ENCODE peak calls at places on chromosomes 1 and 21, in six cellular contexts. One of them, this sample, is unnamed. For H3K9me3 and H3K4me1, the result is how much of the 10 kb centered on the place peaks cover.

GRCh38 chr1:164767257-164768044 is 208.5 kb downstream of the PBX1 start:
- DNase-seq in A549: peak
- DNase-seq in lower lobe of right lung: no peak
- DNase-seq in cardiac muscle cell: peak
- DNase-seq in naive thymus-derived CD4-positive, alpha-beta T cell: no peak
- DNase-seq in hepatocyte: no peak
- DNase-seq in this sample: no peak

GRCh38 chr1:44323952-44324351 is 31.1 kb downstream of the ERI3 start:
- DNase-seq in naive thymus-derived CD4-positive, alpha-beta T cell: no peak
- DNase-seq in A549: no peak
- DNase-seq in hepatocyte: no peak
- DNase-seq in lower lobe of right lung: no peak
- DNase-seq in cardiac muscle cell: no peak
- DNase-seq in this sample: no peak

GRCh38 chr1:110153407-110153950 is 3.2 kb downstream of the SLC6A17 start:
- DNase-seq in cardiac muscle cell: no peak
- DNase-seq in A549: no peak
- DNase-seq in lower lobe of right lung: no peak
- DNase-seq in naive thymus-derived CD4-positive, alpha-beta T cell: no peak
- DNase-seq in hepatocyte: no peak
- DNase-seq in this sample: no peak

GRCh38 chr1:102593276-102593675 is 515.0 kb downstream of the COL11A1 start:
- DNase-seq in A549: no peak
- DNase-seq in naive thymus-derived CD4-positive, alpha-beta T cell: no peak
- DNase-seq in cardiac muscle cell: no peak
- DNase-seq in lower lobe of right lung: no peak
- DNase-seq in hepatocyte: no peak
- DNase-seq in this sample: no peak

GRCh38 chr1:101797722-101798121 is 199.0 kb downstream of the OLFM3 start:
- DNase-seq in lower lobe of right lung: no peak
- DNase-seq in A549: no peak
- DNase-seq in naive thymus-derived CD4-positive, alpha-beta T cell: no peak
- DNase-seq in cardiac muscle cell: no peak
- DNase-seq in hepatocyte: no peak
- DNase-seq in this sample: no peak

GRCh38 chr1:20165522-20165951 is 20.4 kb upstream of the UBXN10 start:
- DNase-seq in A549: peak
- DNase-seq in naive thymus-derived CD4-positive, alpha-beta T cell: no peak
- DNase-seq in lower lobe of right lung: no peak
- DNase-seq in hepatocyte: no peak
- DNase-seq in cardiac muscle cell: peak
- DNase-seq in this sample: no peak

GRCh38 chr1:41898191-41898713 is 20.5 kb downstream of the HIVEP3 start:
- DNase-seq in naive thymus-derived CD4-positive, alpha-beta T cell: peak
- DNase-seq in hepatocyte: no peak
- DNase-seq in lower lobe of right lung: no peak
- DNase-seq in cardiac muscle cell: peak
- DNase-seq in A549: peak
- DNase-seq in this sample: no peak

GRCh38 chr1:156124557-156125483 is 10.3 kb downstream of the LMNA start:
- DNase-seq in cardiac muscle cell: no peak
- DNase-seq in lower lobe of right lung: peak
- DNase-seq in hepatocyte: no peak
- DNase-seq in naive thymus-derived CD4-positive, alpha-beta T cell: peak
- DNase-seq in A549: peak
- DNase-seq in this sample: no peak

GRCh38 chr1:205377355-205377754 is 20.6 kb upstream of the KLHDC8A start:
- DNase-seq in hepatocyte: no peak
- DNase-seq in lower lobe of right lung: no peak
- DNase-seq in A549: no peak
- DNase-seq in naive thymus-derived CD4-positive, alpha-beta T cell: no peak
- DNase-seq in cardiac muscle cell: no peak
- DNase-seq in this sample: no peak

DNA sequence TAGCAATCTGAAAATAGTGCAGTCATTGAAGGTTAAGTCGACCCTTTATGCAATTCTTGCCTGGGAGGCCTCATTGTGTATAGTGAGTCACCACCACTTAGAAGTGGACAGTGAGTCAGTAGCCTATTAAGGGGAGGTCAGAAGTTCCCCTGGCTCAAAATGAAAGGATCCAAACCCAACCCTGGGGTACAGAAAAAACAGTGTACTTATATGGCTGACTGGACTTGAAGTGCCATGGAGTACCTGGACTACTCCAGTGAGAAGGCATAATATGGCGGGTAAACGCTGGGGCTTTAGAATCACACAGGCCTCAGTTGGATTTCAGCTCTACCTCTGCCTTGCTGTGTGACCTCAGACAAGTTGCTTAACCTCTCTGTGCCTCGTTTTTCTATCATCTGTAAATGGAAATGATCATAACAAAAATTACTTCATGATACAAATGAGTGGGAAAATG is 2.2 kb upstream of the BCL9 start:
- DNase-seq in naive thymus-derived CD4-positive, alpha-beta T cell: no peak
- DNase-seq in A549: peak
- DNase-seq in cardiac muscle cell: peak
- DNase-seq in lower lobe of right lung: no peak
- DNase-seq in hepatocyte: peak
- DNase-seq in this sample: no peak
- H3K27ac ChIP-seq in naive thymus-derived CD4-positive, alpha-beta T cell: no peak
- H3K27ac ChIP-seq in A549: peak
- H3K27ac ChIP-seq in cardiac muscle cell: peak
- H3K27ac ChIP-seq in lower lobe of right lung: peak
- H3K27ac ChIP-seq in hepatocyte: peak
- H3K27ac ChIP-seq in this sample: no peak

DNA sequence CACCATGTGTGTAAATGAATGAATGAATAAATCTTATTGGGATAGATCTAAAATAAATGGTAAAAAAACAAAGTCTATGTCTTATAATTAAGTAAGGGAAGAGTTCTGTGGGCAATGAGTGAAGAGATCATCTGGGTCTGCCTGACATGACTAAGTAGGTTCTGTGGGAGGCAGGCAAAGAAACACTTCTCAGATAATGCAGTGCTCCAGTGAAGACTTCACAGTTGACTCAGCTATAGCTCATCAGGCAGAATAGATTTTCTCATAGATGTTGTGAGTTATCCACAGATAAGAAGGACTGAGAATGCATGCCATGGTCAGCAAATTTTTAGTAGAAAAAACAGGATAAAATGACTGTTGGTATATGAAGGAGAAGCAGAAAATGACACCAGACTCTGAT is 12.4 kb downstream of the KRTAP22-2 start:
- DNase-seq in A549: no peak
- DNase-seq in naive thymus-derived CD4-positive, alpha-beta T cell: no peak
- DNase-seq in lower lobe of right lung: no peak
- DNase-seq in hepatocyte: no peak
- DNase-seq in cardiac muscle cell: no peak
- DNase-seq in this sample: no peak
- H3K9me3 ChIP-seq in A549: under half
- H3K9me3 ChIP-seq in naive thymus-derived CD4-positive, alpha-beta T cell: under half
- H3K9me3 ChIP-seq in lower lobe of right lung: under half
- H3K9me3 ChIP-seq in hepatocyte: under half
- H3K9me3 ChIP-seq in cardiac muscle cell: under half
- H3K9me3 ChIP-seq in this sample: under half

DNA sequence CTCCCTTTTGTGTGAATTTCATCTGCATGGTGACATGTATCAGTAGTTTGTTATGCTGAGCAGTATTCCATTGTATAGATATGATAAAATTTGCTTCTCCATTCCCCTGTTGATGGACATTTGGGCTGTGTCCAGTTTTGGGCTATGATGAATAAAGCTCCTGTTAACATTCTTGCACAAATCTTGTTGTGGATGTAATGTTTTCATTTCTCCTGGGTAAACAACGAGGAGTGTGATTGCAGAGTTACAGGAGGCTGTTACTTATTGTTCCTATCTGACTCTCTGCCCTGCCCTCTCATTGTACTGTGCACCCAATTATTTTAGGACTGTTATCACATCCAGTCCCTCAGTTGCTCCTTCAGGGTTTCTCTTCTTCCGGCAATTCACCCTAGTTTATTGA is 24.2 kb downstream of the MAPKAPK2 start:
- DNase-seq in cardiac muscle cell: peak
- DNase-seq in A549: peak
- DNase-seq in naive thymus-derived CD4-positive, alpha-beta T cell: no peak
- DNase-seq in hepatocyte: no peak
- DNase-seq in lower lobe of right lung: no peak
- DNase-seq in this sample: no peak
- H3K4me1 ChIP-seq in cardiac muscle cell: half or more
- H3K4me1 ChIP-seq in A549: half or more
- H3K4me1 ChIP-seq in naive thymus-derived CD4-positive, alpha-beta T cell: under half
- H3K4me1 ChIP-seq in hepatocyte: half or more
- H3K4me1 ChIP-seq in lower lobe of right lung: half or more
- H3K4me1 ChIP-seq in this sample: half or more

DNA sequence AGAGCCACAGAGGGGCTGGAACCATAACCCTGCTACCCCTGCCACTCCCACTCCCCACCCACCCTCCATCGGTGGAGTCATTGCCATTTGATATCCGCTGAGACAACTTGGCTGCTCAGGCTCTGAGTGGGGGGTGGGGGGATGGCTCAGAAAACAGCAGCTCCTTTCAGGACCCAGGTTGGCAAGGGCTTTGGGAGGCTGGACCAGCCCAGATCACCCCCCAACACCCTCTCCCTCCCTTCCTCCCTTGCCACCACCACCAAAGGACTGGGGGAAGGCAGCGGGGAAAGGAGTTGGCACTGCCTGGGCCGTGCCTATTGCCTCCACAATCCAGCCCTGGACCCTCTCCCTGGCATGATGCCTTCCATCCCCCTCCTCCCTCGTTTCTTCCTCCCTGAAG is 1.7 kb downstream of the KCNJ10 start:
- DNase-seq in lower lobe of right lung: no peak
- DNase-seq in cardiac muscle cell: no peak
- DNase-seq in hepatocyte: no peak
- DNase-seq in naive thymus-derived CD4-positive, alpha-beta T cell: no peak
- DNase-seq in A549: no peak
- DNase-seq in this sample: no peak
- H3K27ac ChIP-seq in lower lobe of right lung: no peak
- H3K27ac ChIP-seq in cardiac muscle cell: no peak
- H3K27ac ChIP-seq in hepatocyte: no peak
- H3K27ac ChIP-seq in naive thymus-derived CD4-positive, alpha-beta T cell: no peak
- H3K27ac ChIP-seq in A549: no peak
- H3K27ac ChIP-seq in this sample: no peak

DNA sequence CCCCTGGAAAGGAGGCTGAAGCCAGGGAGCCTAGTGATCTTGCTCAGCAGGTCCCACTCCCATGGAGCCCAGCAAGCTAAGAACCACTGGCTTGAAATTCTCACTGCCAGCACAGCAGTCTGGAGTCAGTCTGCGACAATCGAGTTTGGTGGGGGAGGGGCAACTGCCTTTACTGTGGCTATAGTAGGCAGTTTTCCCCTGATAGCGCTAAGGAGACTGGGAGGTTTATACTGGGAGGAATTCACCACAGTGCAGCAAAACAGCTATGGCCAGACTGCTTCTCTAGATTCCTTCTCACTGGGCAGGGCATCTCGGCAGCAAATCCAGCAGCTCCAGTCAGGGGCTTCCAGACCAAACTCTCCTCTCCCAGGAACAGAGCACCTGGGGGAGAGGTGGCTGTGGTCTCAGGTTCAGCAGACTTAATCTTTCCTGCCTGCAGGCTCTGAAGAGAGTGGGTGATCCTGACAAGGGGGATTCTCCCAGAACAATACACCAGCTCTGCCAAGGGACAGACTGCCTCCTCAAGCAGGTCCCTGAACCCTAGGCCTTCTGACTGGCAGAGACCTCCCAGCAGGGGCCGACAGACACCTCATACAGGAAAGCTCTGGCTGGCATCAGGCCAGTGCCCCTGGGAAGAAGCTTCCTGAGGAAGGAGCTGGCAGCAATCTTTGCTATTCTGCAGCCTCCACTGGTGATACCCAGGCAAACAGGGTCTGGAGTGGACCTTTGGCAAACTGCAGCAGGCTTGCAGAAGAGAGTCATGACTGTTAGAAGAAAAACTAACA is 548.5 kb upstream of the NEGR1 start:
- DNase-seq in hepatocyte: no peak
- DNase-seq in naive thymus-derived CD4-positive, alpha-beta T cell: no peak
- DNase-seq in A549: no peak
- DNase-seq in cardiac muscle cell: no peak
- DNase-seq in lower lobe of right lung: no peak
- DNase-seq in this sample: no peak
- H3K9me3 ChIP-seq in hepatocyte: under half
- H3K9me3 ChIP-seq in naive thymus-derived CD4-positive, alpha-beta T cell: under half
- H3K9me3 ChIP-seq in A549: under half
- H3K9me3 ChIP-seq in cardiac muscle cell: under half
- H3K9me3 ChIP-seq in lower lobe of right lung: under half
- H3K9me3 ChIP-seq in this sample: under half

GRCh38 chr1:86530211-86530610 is 16.7 kb upstream of the CLCA4 start:
- DNase-seq in hepatocyte: no peak
- DNase-seq in A549: no peak
- DNase-seq in lower lobe of right lung: no peak
- DNase-seq in cardiac muscle cell: no peak
- DNase-seq in naive thymus-derived CD4-positive, alpha-beta T cell: no peak
- DNase-seq in this sample: no peak
- H3K4me1 ChIP-seq in hepatocyte: under half
- H3K4me1 ChIP-seq in A549: under half
- H3K4me1 ChIP-seq in lower lobe of right lung: under half
- H3K4me1 ChIP-seq in cardiac muscle cell: under half
- H3K4me1 ChIP-seq in naive thymus-derived CD4-positive, alpha-beta T cell: under half
- H3K4me1 ChIP-seq in this sample: under half

DNA sequence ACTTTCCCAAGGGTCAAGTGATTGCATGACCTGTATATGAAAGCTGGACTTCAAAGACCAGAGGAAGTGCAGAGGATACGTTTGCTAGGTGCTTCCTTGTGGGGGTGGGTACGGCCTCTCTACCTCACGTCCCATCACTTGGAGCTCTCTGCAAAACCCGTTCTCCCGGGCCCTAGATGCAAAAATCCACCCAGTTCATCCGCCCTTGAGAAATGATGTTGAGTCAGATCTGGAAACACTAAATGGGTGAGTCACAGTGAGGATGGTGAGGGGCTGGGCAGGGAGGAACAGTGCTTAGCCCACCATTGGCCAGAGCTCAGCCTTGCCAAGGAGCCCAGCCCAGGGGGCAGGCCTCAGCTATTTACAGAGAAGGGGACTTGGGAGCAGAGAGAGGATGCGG is 14.5 kb downstream of the ARHGEF10L start:
- DNase-seq in lower lobe of right lung: no peak
- DNase-seq in A549: peak
- DNase-seq in cardiac muscle cell: peak
- DNase-seq in hepatocyte: peak
- DNase-seq in naive thymus-derived CD4-positive, alpha-beta T cell: no peak
- DNase-seq in this sample: no peak
- H3K27ac ChIP-seq in lower lobe of right lung: no peak
- H3K27ac ChIP-seq in A549: peak
- H3K27ac ChIP-seq in cardiac muscle cell: no peak
- H3K27ac ChIP-seq in hepatocyte: no peak
- H3K27ac ChIP-seq in naive thymus-derived CD4-positive, alpha-beta T cell: no peak
- H3K27ac ChIP-seq in this sample: no peak

This sample was measured in right lobe of liver.